ENCODE peak calls at places on chromosomes 13 and 19, in ten cellular contexts. C is H1, Z is NCI-H2107, H is RWPE1, I is mesenteric fat pad, N is endothelial cell of umbilical vein, B is GM23338, K is cardiac fibroblast, F is GM18507, E is cardiac septum. D is an unnamed sample.

GRCh38 chr19:43078311-43078710 is 4.2 kb downstream of the PSG2 start:
- DNase-seq in F (no peak), H (peak), E (no peak), I (no peak), K (peak), N (no peak), C (no peak), Z (no peak), B (no peak), D (no peak)

GRCh38 chr19:29831686-29832085 is 19.9 kb downstream of the CCNE1 start:
- DNase-seq in C (no peak), N (no peak), H (no peak), B (no peak), I (peak), K (no peak), Z (no peak), E (no peak), F (no peak), D (no peak)

GRCh38 chr13:31781064-31781463 is 41.7 kb downstream of the RXFP2 start:
- DNase-seq in E (no peak), H (no peak), F (no peak), B (no peak), N (no peak), I (no peak), Z (no peak), C (no peak), K (no peak), D (no peak)

GRCh38 chr19:40776966-40777794 is 867 bp upstream of the RAB4B start:
- DNase-seq in C (peak), N (peak), F (peak), K (peak), E (peak), I (no peak), B (peak), H (peak), Z (peak), D (peak)

GRCh38 chr19:4534836-4535658 is at the start of gene PLIN5:
- DNase-seq in F (peak), I (no peak), K (peak), B (peak), H (peak), N (peak), C (peak), E (peak), Z (peak), D (peak)

GRCh38 chr19:9219489-9219888 is at the start of gene OR7D4:
- DNase-seq in I (no peak), Z (no peak), B (no peak), E (no peak), C (no peak), K (no peak), N (no peak), F (no peak), H (no peak), D (no peak)

GRCh38 chr19:44886141-44886540 is 4.9 kb upstream of the TOMM40 start:
- DNase-seq in C (no peak), E (no peak), K (no peak), Z (no peak), I (no peak), F (no peak), H (no peak), N (no peak), B (no peak), D (no peak)

GRCh38 chr13:114154476-114154875 is 22.1 kb upstream of the RASA3 start:
- DNase-seq in B (no peak), H (no peak), I (no peak), E (peak), N (no peak), C (no peak), K (no peak), Z (no peak), F (no peak), D (no peak)

GRCh38 chr19:55526216-55527196 is 10.4 kb downstream of the SBK2 start:
- DNase-seq in K (peak), F (no peak), H (no peak), B (peak), E (no peak), C (no peak), I (no peak), N (peak), Z (peak), D (peak)

GRCh38 chr19:29267701-29268100 is 54.8 kb upstream of the UQCRFS1 start:
- DNase-seq in H (no peak), F (no peak), I (no peak), N (no peak), Z (no peak), C (no peak), B (no peak), E (no peak), K (no peak), D (no peak)

GRCh38 chr19:1856698-1857603 is 6.4 kb downstream of the KLF16 start:
- DNase-seq in B (peak), Z (no peak), N (peak), C (peak), E (peak), H (peak), I (peak), F (no peak), K (peak), D (peak)

GRCh38 chr19:7639863-7640348 is 3.0 kb downstream of the STXBP2 start:
- DNase-seq in Z (no peak), N (no peak), C (no peak), B (no peak), K (no peak), F (no peak), E (no peak), H (no peak), I (no peak), D (peak)

GRCh38 chr13:67343777-67344176 is 113.6 kb upstream of the PCDH9 start:
- DNase-seq in E (no peak), K (no peak), I (no peak), B (peak), Z (no peak), F (no peak), C (no peak), N (no peak), H (peak), D (no peak)

GRCh38 chr13:23609414-23610186 is 39.4 kb downstream of the TNFRSF19 start:
- DNase-seq in N (peak), E (no peak), C (no peak), F (no peak), K (peak), I (no peak), B (no peak), Z (no peak), H (no peak), D (peak)

GRCh38 chr13:29523199-29523931 is 72.1 kb downstream of the SLC7A1 start:
- DNase-seq in I (peak), B (no peak), F (no peak), E (no peak), C (no peak), K (peak), Z (no peak), H (no peak), N (peak), D (peak)

GRCh38 chr13:76383671-76384461 is 502.3 kb downstream of the KCTD12 start:
- DNase-seq in N (peak), K (peak), Z (no peak), F (no peak), E (no peak), H (peak), B (no peak), I (no peak), C (no peak), D (no peak)

GRCh38 chr19:41705393-41706174 is 2.8 kb upstream of the CEACAM5 start:
- DNase-seq in H (peak), C (no peak), F (no peak), B (peak), E (no peak), I (peak), Z (no peak), N (peak), K (peak), D (no peak)

GRCh38 chr13:40477623-40478608 is 188.5 kb downstream of the FOXO1 start:
- DNase-seq in B (no peak), N (peak), Z (no peak), I (peak), K (peak), H (no peak), C (no peak), E (peak), F (no peak), D (peak)

GRCh38 chr19:50607874-50608785 is 31.6 kb downstream of the SYT3 start:
- DNase-seq in I (peak), C (peak), F (peak), E (no peak), H (peak), Z (no peak), B (peak), N (peak), K (peak), D (peak)

GRCh38 chr19:33778089-33778791 is 18.4 kb upstream of the KCTD15 start:
- DNase-seq in Z (peak), E (peak), N (peak), B (peak), C (peak), F (peak), K (peak), H (peak), I (peak), D (peak)

GRCh38 chr13:74325106-74325505 is 190.9 kb upstream of the KLF12 start:
- DNase-seq in C (no peak), Z (no peak), B (no peak), I (no peak), N (peak), H (no peak), E (no peak), K (peak), F (no peak), D (no peak)

GRCh38 chr13:51832471-51833152 is 12.4 kb downstream of the TMEM272 start:
- DNase-seq in E (peak), K (peak), H (no peak), F (no peak), B (peak), Z (no peak), C (no peak), N (peak), I (no peak), D (no peak)

D was measured in right cardiac atrium.